ENCODE peak calls at places on chromosomes 13 and 19, in seven cellular contexts. F is cardiac fibroblast, J is anterior cingulate cortex, K is tibial nerve, Q is NAMALWA, Y is AG10803, T is HT1080. S is an unnamed sample.

GRCh38 chr19:16315825-16316505 is 8.7 kb upstream of the KLF2 start:
- DNase-seq in J (no peak), T (peak), Y (peak), K (no peak), F (peak), Q (no peak), S (peak)

GRCh38 chr13:107456431-107456830 is 758.9 kb downstream of the LIG4 start:
- DNase-seq in Q (no peak), K (no peak), T (no peak), Y (no peak), F (no peak), J (no peak), S (no peak)

GRCh38 chr13:80945328-80945727 is 604.4 kb upstream of the SPRY2 start:
- DNase-seq in Q (no peak), T (no peak), J (no peak), F (no peak), K (no peak), Y (no peak), S (no peak)

GRCh38 chr19:47187023-47187655 is 43.9 kb downstream of the BBC3 start:
- DNase-seq in Q (no peak), F (no peak), K (no peak), Y (no peak), J (no peak), T (no peak), S (no peak)

GRCh38 chr13:63198076-63198475 is 1782.4 kb upstream of the PCDH20 start:
- DNase-seq in Q (no peak), J (no peak), F (peak), Y (peak), K (no peak), T (no peak), S (no peak)

GRCh38 chr19:12985049-12985776 is 10.1 kb upstream of the NFIX start:
- DNase-seq in Y (peak), J (peak), T (peak), K (peak), F (peak), Q (peak), S (peak)

GRCh38 chr13:24644051-24644450 is 36.2 kb upstream of the ATP12A start:
- DNase-seq in Y (peak), F (peak), K (no peak), T (peak), Q (no peak), J (no peak), S (no peak)

GRCh38 chr13:112711528-112712265 is 21.9 kb downstream of the ATP11A start:
- DNase-seq in K (peak), J (no peak), T (peak), Y (peak), F (peak), Q (peak), S (peak)

GRCh38 chr13:45674908-45675307 is 27.2 kb upstream of the CBY2 start:
- DNase-seq in F (peak), T (peak), K (no peak), J (no peak), Y (peak), Q (no peak), S (no peak)

GRCh38 chr13:41603917-41604316 is 146.6 kb downstream of the RGCC start:
- DNase-seq in Q (no peak), T (peak), K (no peak), F (peak), J (no peak), Y (peak), S (peak)

GRCh38 chr13:33034061-33034460 is 17.8 kb downstream of the KL start:
- DNase-seq in Q (no peak), T (no peak), Y (no peak), F (no peak), J (no peak), K (no peak), S (no peak)

GRCh38 chr13:37375071-37375470 is 223.5 kb downstream of the POSTN start:
- DNase-seq in K (no peak), Y (no peak), F (no peak), Q (no peak), T (no peak), J (no peak), S (no peak)

GRCh38 chr19:41714598-41714997 is 6.2 kb downstream of the CEACAM5 start:
- DNase-seq in F (no peak), Q (no peak), K (no peak), Y (no peak), J (no peak), T (no peak), S (no peak)